ENCODE peak calls at places on chromosomes 2 and 18, in ten cellular contexts. B is brain microvascular endothelial cell, L is PC-3, P is NCI-H2081, Z is amniotic stem cell, C is right cardiac atrium, I is non-pigmented ciliary epithelial cell, G is iris pigment epithelial cell, E is HCT116, K is midbrain. N is an unnamed sample.

GRCh38 chr18:59060540-59060939 is 79.1 kb upstream of the SEC11C start:
- DNase-seq in P (no peak), L (no peak), B (no peak), I (no peak), E (no peak), Z (no peak), K (no peak), G (no peak), C (no peak), N (no peak)

GRCh38 chr18:61575419-61575818 is 242.2 kb downstream of the CDH20 start:
- DNase-seq in K (no peak), P (no peak), C (no peak), G (peak), B (no peak), L (no peak), Z (no peak), E (no peak), I (no peak), N (no peak)

GRCh38 chr2:232008907-232009638 is 47.6 kb downstream of the DIS3L2 start:
- DNase-seq in Z (no peak), P (no peak), C (no peak), K (no peak), G (peak), B (peak), E (no peak), L (no peak), I (no peak), N (no peak)

GRCh38 chr18:45793295-45793965 is 32.0 kb upstream of the SIGLEC15 start:
- DNase-seq in I (peak), B (peak), L (peak), P (no peak), G (peak), Z (peak), K (no peak), C (no peak), E (peak), N (peak)

GRCh38 chr2:156883828-156884615 is 373.5 kb upstream of the GALNT5 start:
- DNase-seq in K (no peak), I (no peak), P (peak), L (peak), G (peak), Z (no peak), E (no peak), C (no peak), B (peak), N (no peak)

GRCh38 chr2:25738383-25739343 is 65.3 kb upstream of the DTNB start:
- DNase-seq in K (no peak), E (no peak), P (no peak), Z (no peak), I (no peak), B (no peak), G (no peak), L (no peak), C (no peak), N (no peak)

GRCh38 chr2:113273031-113273551 is 5.6 kb downstream of the PAX8 start:
- DNase-seq in E (no peak), K (no peak), G (peak), Z (no peak), C (no peak), L (no peak), B (peak), P (no peak), I (no peak), N (no peak)

GRCh38 chr2:24083567-24084385 is 858 bp downstream of the TP53I3 start:
- DNase-seq in G (peak), P (peak), B (peak), C (peak), K (no peak), Z (peak), I (peak), L (peak), E (peak), N (peak)

GRCh38 chr2:100265226-100265625 is 57.1 kb downstream of the LONRF2 start:
- DNase-seq in Z (no peak), L (no peak), P (no peak), K (no peak), I (no peak), B (no peak), G (no peak), C (no peak), E (no peak), N (no peak)

GRCh38 chr2:98869272-98869641 is 66.8 kb downstream of the CRACDL start:
- DNase-seq in K (no peak), E (no peak), G (no peak), P (peak), Z (no peak), B (no peak), C (no peak), L (peak), I (no peak), N (no peak)

N was measured in HTR-8/SVneo.